ENCODE peak calls at places on chromosome 5, in four cellular contexts. X, N, D and K are unnamed samples.
A peak's percentile ranks its signal among the peaks of the same experiment; 100 is the strongest.

GRCh38 chr5:161548472-161549094 is 2.1 kb upstream of the GABRB2 start:
- DNase-seq in X (no peak), N (no peak), D (no peak), K (peak; percentile 80)

GRCh38 chr5:89904442-89904841 is 505.1 kb downstream of the CETN3 start:
- DNase-seq in X (no peak), N (no peak), D (no peak), K (no peak)

GRCh38 chr5:131957721-131958483 is 12.4 kb upstream of the MEIKIN start:
- DNase-seq in X (no peak), N (no peak), D (no peak), K (no peak)

GRCh38 chr5:127702913-127703575 is at the start of gene CCDC192:
- DNase-seq in X (no peak), N (no peak), D (no peak), K (no peak)

GRCh38 chr5:151026088-151026487 is 5.7 kb downstream of the GPX3 start:
- DNase-seq in X (no peak), N (no peak), D (no peak), K (no peak)

GRCh38 chr5:175895701-175896102 is 24.3 kb downstream of the CPLX2 start:
- DNase-seq in X (no peak), N (no peak), D (no peak), K (no peak)

GRCh38 chr5:107313921-107314320 is 356.8 kb downstream of the EFNA5 start:
- DNase-seq in X (no peak), N (no peak), D (no peak), K (no peak)

GRCh38 chr5:154207204-154207603 is 16.7 kb downstream of the GALNT10 start:
- DNase-seq in X (no peak), N (no peak), D (no peak), K (no peak)

GRCh38 chr5:83636141-83636540 is 84.5 kb downstream of the HAPLN1 start:
- DNase-seq in X (no peak), N (no peak), D (no peak), K (no peak)

GRCh38 chr5:42889311-42889933 is 77.7 kb upstream of the SELENOP start:
- DNase-seq in X (peak; percentile 74), N (peak; percentile 85), D (peak; percentile 63), K (peak; percentile 93)

GRCh38 chr5:19531374-19531952 is 456.5 kb downstream of the CDH18 start:
- DNase-seq in X (no peak), N (no peak), D (no peak), K (no peak)

GRCh38 chr5:10590226-10591047 is 26.6 kb downstream of the ANKRD33B start:
- DNase-seq in X (no peak), N (no peak), D (no peak), K (peak; percentile 79)

GRCh38 chr5:92884464-92884863 is 696.6 kb downstream of the NR2F1-AS1 start:
- DNase-seq in X (no peak), N (no peak), D (no peak), K (no peak)

GRCh38 chr5:135487839-135488514 is 35.8 kb upstream of the TIFAB start:
- DNase-seq in X (no peak), N (no peak), D (no peak), K (peak; percentile 53)

GRCh38 chr5:111225926-111226325 is 1.7 kb downstream of the CAMK4 start:
- DNase-seq in X (no peak), N (no peak), D (no peak), K (no peak)

GRCh38 chr5:124747770-124748686 is 1.6 kb upstream of the ZNF608 start:
- DNase-seq in X (no peak), N (no peak), D (no peak), K (no peak)

GRCh38 chr5:164010900-164011299 is 505.5 kb downstream of the MAT2B start:
- DNase-seq in X (no peak), N (no peak), D (no peak), K (no peak)

GRCh38 chr5:176694631-176695030 is 47.3 kb downstream of the TSPAN17 start:
- DNase-seq in X (no peak), N (no peak), D (no peak), K (no peak)

GRCh38 chr5:14417232-14417730 is 164.3 kb upstream of the OTULINL start:
- DNase-seq in X (no peak), N (peak; percentile 38), D (no peak), K (peak; percentile 88)

GRCh38 chr5:81482595-81482994 is 88.7 kb upstream of the ACOT12 start:
- DNase-seq in X (no peak), N (no peak), D (no peak), K (no peak)

GRCh38 chr5:168578006-168578405 is 1.2 kb downstream of the PANK3 start:
- DNase-seq in X (no peak), N (no peak), D (no peak), K (no peak)

GRCh38 chr5:36875789-36876388 is 680 bp upstream of the NIPBL start:
- DNase-seq in X (peak; percentile 87), N (peak; percentile 77), D (peak; percentile 90), K (peak; percentile 87)

GRCh38 chr5:180194410-180195345 is 14.3 kb downstream of the RASGEF1C start:
- DNase-seq in X (no peak), N (no peak), D (no peak), K (peak; percentile 35)

GRCh38 chr5:169429044-169429443 is 128.1 kb upstream of the SLIT3 start:
- DNase-seq in X (no peak), N (no peak), D (no peak), K (no peak)

GRCh38 chr5:75510417-75510835 is 1.0 kb downstream of the CERT1 start:
- DNase-seq in X (peak; percentile 54), N (no peak), D (no peak), K (no peak)

GRCh38 chr5:38636626-38637025 is 80.2 kb upstream of the LIFR start:
- DNase-seq in X (peak; percentile 47), N (no peak), D (peak; percentile 56), K (no peak)

GRCh38 chr5:178077751-178078150 is 35.6 kb upstream of the N4BP3 start:
- DNase-seq in X (no peak), N (no peak), D (no peak), K (peak; percentile 78)

GRCh38 chr5:134246771-134247329 is 21.0 kb upstream of the PPP2CA start:
- DNase-seq in X (no peak), N (no peak), D (no peak), K (no peak)

GRCh38 chr5:134247411-134247810 is 21.5 kb upstream of the PPP2CA start:
- DNase-seq in X (no peak), N (no peak), D (no peak), K (no peak)

GRCh38 chr5:134248271-134248670 is 22.4 kb upstream of the PPP2CA start:
- DNase-seq in X (no peak), N (no peak), D (no peak), K (no peak)

GRCh38 chr5:134249469-134250379 is 23.9 kb upstream of the PPP2CA start:
- DNase-seq in X (peak; percentile 62), N (no peak), D (peak; percentile 63), K (no peak)

GRCh38 chr5:134247825-134248224 is 22.0 kb upstream of the PPP2CA start:
- DNase-seq in X (no peak), N (no peak), D (no peak), K (peak; percentile 82)
- H3K27ac ChIP-seq in X (no peak overlapping the region), N (no peak overlapping the region), D (no peak overlapping the region), K (no peak overlapping the region)

DNA sequence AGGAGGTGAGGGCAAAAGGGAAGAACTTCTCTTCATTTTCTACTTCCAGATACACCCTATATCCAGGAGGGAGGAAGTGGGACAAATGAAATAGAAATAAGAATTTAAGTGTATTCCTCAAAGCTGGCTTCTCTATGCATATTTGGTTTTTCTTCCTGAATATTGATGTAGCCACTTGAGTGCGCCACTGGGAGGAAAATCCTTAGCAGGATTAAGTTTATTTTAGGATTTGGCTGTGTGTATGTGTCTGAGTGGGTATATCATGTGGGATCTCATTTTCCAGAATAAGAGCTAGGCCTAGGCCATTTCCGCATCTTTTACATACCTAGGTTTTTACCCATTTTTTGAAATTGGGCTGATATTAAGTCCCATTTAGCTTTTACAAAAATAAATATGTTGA is 42.5 kb downstream of the MAP1B start:
- DNase-seq in X (no peak), N (no peak), D (no peak), K (no peak)
- H3K36me3 ChIP-seq in X (no peaks in the 10 kb centered on the region), N (no peaks in the 10 kb centered on the region), D (no peaks in the 10 kb centered on the region), K (peaks cover 86% of the 10 kb centered on the region)

GRCh38 chr5:143065996-143066522 is 295.9 kb downstream of the ARHGAP26 start:
- DNase-seq in X (no peak), N (no peak), D (no peak), K (no peak)

GRCh38 chr5:143066556-143067281 is 296.5 kb downstream of the ARHGAP26 start:
- DNase-seq in X (no peak), N (no peak), D (no peak), K (no peak)

GRCh38 chr5:143064207-143064606 is 294.0 kb downstream of the ARHGAP26 start:
- DNase-seq in X (no peak), N (no peak), D (no peak), K (no peak)

GRCh38 chr5:143064661-143065060 is 294.5 kb downstream of the ARHGAP26 start:
- DNase-seq in X (no peak), N (no peak), D (no peak), K (no peak)

DNA sequence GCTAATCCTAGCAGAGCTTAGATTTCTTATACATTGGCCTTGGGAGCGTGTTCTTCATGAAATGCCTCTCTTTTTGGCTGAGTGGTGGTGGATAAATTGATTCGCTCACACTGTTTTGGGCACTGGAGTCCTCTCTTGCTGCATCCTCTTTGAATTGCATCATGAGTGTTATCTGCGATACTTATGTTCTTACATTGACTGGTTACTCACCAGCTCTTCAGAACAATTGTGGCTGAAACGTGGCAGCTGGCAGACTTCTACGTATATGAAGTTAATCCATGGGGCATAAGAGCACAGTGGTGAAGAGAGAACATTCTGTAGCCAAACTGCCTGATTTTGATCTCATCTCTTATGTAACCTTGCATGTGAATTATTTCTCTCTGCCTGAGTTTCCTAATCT is 295.0 kb downstream of the ARHGAP26 start:
- DNase-seq in X (no peak), N (no peak), D (no peak), K (no peak)
- H3K27ac ChIP-seq in X (peak overlapping the region; percentile 81), N (no peak overlapping the region), D (peak overlapping the region; percentile 52), K (no peak overlapping the region)

GRCh38 chr5:172058088-172058487 is 51.6 kb upstream of the FBXW11 start:
- DNase-seq in X (no peak), N (no peak), D (no peak), K (no peak)

GRCh38 chr5:172055421-172055820 is 49.0 kb upstream of the FBXW11 start:
- DNase-seq in X (no peak), N (no peak), D (no peak), K (no peak)

GRCh38 chr5:172052454-172053236 is 46.2 kb upstream of the FBXW11 start:
- DNase-seq in X (peak; percentile 49), N (peak; percentile 36), D (no peak), K (no peak)

GRCh38 chr5:172054611-172055153 is 48.2 kb upstream of the FBXW11 start:
- DNase-seq in X (no peak), N (no peak), D (no peak), K (no peak)

DNA sequence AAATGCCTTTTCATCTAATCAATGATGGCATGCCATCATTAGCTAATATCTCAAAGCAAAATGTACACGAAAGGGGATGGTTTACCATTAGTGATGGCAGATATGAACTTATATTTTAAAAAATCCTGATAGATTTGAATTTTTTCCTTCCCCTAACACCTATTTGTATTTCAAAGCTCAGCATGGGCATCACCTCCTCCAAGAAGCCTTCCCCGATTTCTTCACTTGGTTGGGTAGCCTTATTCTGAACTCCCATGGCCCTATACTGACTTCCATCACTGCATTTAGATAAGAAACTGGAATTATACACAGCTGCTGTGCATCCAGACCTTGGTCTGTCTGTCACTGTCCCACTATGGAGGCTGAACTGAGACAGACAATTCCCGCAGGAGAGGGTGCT is 49.6 kb upstream of the FBXW11 start:
- DNase-seq in X (no peak), N (no peak), D (no peak), K (no peak)
- H3K36me3 ChIP-seq in X (peaks cover 99% of the 10 kb centered on the region), N (no peaks in the 10 kb centered on the region), D (peaks cover 97% of the 10 kb centered on the region), K (no peaks in the 10 kb centered on the region)